ENCODE peak calls at places on chromosomes 1 and 21, in six cellular contexts. R is mesenchymal stem cell; M is H9; F is CD4-positive, alpha-beta T cell; N is tibial nerve; X is CD8-positive, alpha-beta memory T cell. D is an unnamed sample.

GRCh38 chr1:64847666-64848065 is 102.8 kb downstream of the RAVER2 start:
- DNase-seq in R (no peak), F (no peak), N (no peak), X (no peak), M (no peak), D (no peak)

GRCh38 chr21:44791993-44792392 is 9.6 kb downstream of the UBE2G2 start:
- DNase-seq in M (no peak), X (no peak), N (no peak), F (no peak), R (no peak), D (no peak)

GRCh38 chr1:206873603-206874188 is 8.3 kb downstream of the IL20 start:
- DNase-seq in X (no peak), M (no peak), F (no peak), N (no peak), R (no peak), D (no peak)

GRCh38 chr1:235783148-235783776 is 83.4 kb downstream of the LYST start:
- DNase-seq in R (peak; percentile 59), M (no peak), F (no peak), X (no peak), N (no peak), D (no peak)

GRCh38 chr21:46159390-46159789 is 4.0 kb upstream of the FTCD start:
- DNase-seq in R (no peak), X (no peak), N (no peak), F (no peak), M (peak; percentile 13), D (no peak)

GRCh38 chr1:33711511-33711910 is 152.4 kb upstream of the HMGB4 start:
- DNase-seq in N (no peak), F (no peak), R (no peak), X (no peak), M (no peak), D (no peak)

GRCh38 chr1:108862017-108862610 is 5.2 kb upstream of the AKNAD1 start:
- DNase-seq in M (no peak), X (no peak), F (no peak), N (no peak), R (no peak), D (no peak)

GRCh38 chr1:153679337-153680119 is 1.0 kb downstream of the NPR1 start:
- DNase-seq in X (peak; percentile 58), N (no peak), F (no peak), R (peak; percentile 27), M (no peak), D (no peak)

GRCh38 chr1:230828421-230828820 is 39.9 kb downstream of the C1orf198 start:
- DNase-seq in N (no peak), F (no peak), R (no peak), X (no peak), M (no peak), D (no peak)

DNA sequence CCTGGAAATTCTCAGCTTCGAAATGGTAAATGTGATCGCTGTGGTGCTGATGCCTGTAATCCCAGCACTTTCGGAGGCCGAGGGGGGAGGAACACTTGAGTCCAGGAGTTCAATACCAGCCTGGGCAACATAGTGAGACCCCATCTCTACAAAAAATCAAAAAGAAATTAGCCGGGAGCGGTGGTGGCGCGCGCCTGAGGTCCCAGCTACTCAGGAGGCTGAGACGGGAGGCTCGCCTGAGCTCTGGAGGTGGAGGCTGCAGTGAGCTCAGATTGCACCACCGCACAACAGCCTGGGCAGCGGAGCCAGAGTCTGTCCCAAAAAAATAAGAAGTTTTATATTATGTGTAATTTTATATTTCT is 845 bp upstream of the MRPL20 start:
- DNase-seq in X (no peak), F (no peak), R (no peak), M (no peak), N (no peak), D (no peak)
- H3K27ac ChIP-seq in X (peak overlapping the region; percentile 96), F (peak overlapping the region; percentile 67), R (peak overlapping the region; percentile 15), M (no peak overlapping the region), N (peak overlapping the region; percentile 90), D (peak overlapping the region; percentile 85)

GRCh38 chr1:22260860-22261432 is 118.0 kb upstream of the WNT4 start:
- DNase-seq in R (no peak), X (no peak), F (no peak), N (no peak), M (no peak), D (no peak)
- H3K27ac ChIP-seq in R (no peak overlapping the region), X (no peak overlapping the region), F (no peak overlapping the region), N (no peak overlapping the region), M (no peak overlapping the region), D (no peak overlapping the region)

GRCh38 chr1:182649041-182649440 is 35.3 kb downstream of the RGS8 start:
- DNase-seq in R (no peak), N (no peak), F (no peak), X (no peak), M (no peak), D (no peak)
- H3K27ac ChIP-seq in R (no peak overlapping the region), N (no peak overlapping the region), F (no peak overlapping the region), X (no peak overlapping the region), M (no peak overlapping the region), D (no peak overlapping the region)

DNA sequence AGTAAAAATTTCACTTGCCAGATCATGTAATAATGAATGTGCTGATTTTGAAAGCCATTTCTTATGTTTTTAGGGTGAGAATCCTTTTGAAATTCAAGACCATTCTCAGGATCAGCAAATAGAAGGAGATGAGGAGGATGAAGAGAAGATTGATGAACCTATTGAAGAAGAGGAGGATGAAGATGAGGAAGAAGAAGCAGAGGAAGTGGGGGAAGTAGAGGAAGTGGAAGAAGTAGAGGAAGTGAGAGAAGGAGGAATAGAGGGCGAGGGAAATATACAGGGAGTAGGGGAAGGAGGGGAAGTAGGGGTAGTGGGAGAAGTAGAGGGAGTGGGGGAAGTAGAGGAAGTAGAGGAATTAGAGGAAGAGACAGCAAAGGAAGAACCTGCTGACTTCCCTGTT is 32.4 kb downstream of the ZNF326 start:
- DNase-seq in M (no peak), R (no peak), N (no peak), F (no peak), X (no peak), D (no peak)
- H3K27ac ChIP-seq in M (no peak overlapping the region), R (no peak overlapping the region), N (no peak overlapping the region), F (no peak overlapping the region), X (no peak overlapping the region), D (no peak overlapping the region)

GRCh38 chr1:167301355-167301754 is 80.7 kb downstream of the POU2F1 start:
- DNase-seq in X (no peak), M (no peak), N (no peak), R (no peak), F (no peak), D (no peak)

GRCh38 chr1:167305059-167305704 is 84.5 kb downstream of the POU2F1 start:
- DNase-seq in F (no peak), N (no peak), X (no peak), R (no peak), M (no peak), D (no peak)

GRCh38 chr1:167310732-167311131 is 90.0 kb downstream of the POU2F1 start:
- DNase-seq in R (no peak), N (no peak), M (no peak), F (no peak), X (no peak), D (no peak)

GRCh38 chr1:167304165-167304564 is 83.5 kb downstream of the POU2F1 start:
- DNase-seq in R (no peak), N (no peak), F (no peak), M (no peak), X (no peak), D (no peak)

DNA sequence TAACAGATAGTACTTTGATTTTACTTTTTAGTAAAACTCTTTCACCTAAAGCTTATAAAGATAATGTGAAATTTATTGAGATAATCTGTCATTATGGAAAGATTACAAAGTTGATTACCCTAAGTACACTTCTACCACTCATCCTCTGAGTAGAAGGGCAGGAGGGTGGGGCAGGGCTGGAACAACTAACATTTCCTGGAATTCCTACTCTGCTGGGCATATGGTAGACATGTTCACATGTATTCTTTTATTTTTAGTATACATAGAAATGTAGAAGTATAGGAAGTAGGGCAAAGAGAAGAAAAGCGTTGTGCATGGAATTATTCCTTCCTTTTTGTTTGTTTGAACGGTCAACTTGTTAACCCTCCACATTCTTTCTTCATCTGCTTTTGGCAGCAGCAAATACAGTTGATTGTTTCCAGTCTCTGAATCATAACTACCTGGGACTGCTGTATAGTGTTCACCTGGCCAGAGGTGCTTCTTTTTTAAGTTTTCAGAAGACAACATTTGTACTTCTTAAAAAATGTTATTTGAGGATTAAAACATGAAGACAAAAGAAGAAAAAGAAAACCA is 85.1 kb downstream of the POU2F1 start:
- DNase-seq in N (no peak), R (no peak), M (no peak), X (no peak), F (no peak), D (no peak)
- H3K27ac ChIP-seq in N (no peak overlapping the region), R (no peak overlapping the region), M (no peak overlapping the region), X (no peak overlapping the region), F (no peak overlapping the region), D (no peak overlapping the region)

D was measured in substantia nigra.